ENCODE peak calls at places on chromosomes 3 and 15, in four cellular contexts. One of them, this sample, is unnamed.

GRCh38 chr3:100637197-100637631 is 27.8 kb downstream of the ADGRG7 start:
- DNase-seq in tibial nerve: no peak
- DNase-seq in colonic mucosa: no peak
- DNase-seq in RWPE1: no peak
- DNase-seq in this sample: no peak

GRCh38 chr3:39203862-39204261 is 11.5 kb upstream of the XIRP1 start:
- DNase-seq in tibial nerve: no peak
- DNase-seq in RWPE1: no peak
- DNase-seq in colonic mucosa: peak
- DNase-seq in this sample: no peak

GRCh38 chr3:52055537-52056351 is 627 bp downstream of the DUSP7 start:
- DNase-seq in tibial nerve: no peak
- DNase-seq in colonic mucosa: peak
- DNase-seq in RWPE1: no peak
- DNase-seq in this sample: peak

GRCh38 chr15:52295421-52295991 is at the start of gene MYO5C:
- DNase-seq in tibial nerve: peak
- DNase-seq in colonic mucosa: peak
- DNase-seq in RWPE1: peak
- DNase-seq in this sample: peak

GRCh38 chr3:46087871-46088270 is 60.6 kb upstream of the XCR1 start:
- DNase-seq in RWPE1: no peak
- DNase-seq in tibial nerve: peak
- DNase-seq in colonic mucosa: no peak
- DNase-seq in this sample: no peak

GRCh38 chr3:56469141-56469540 is 874 bp upstream of the ERC2 start:
- DNase-seq in tibial nerve: no peak
- DNase-seq in RWPE1: no peak
- DNase-seq in colonic mucosa: no peak
- DNase-seq in this sample: no peak

GRCh38 chr3:12764171-12764776 is 5.2 kb upstream of the TMEM40 start:
- DNase-seq in RWPE1: no peak
- DNase-seq in tibial nerve: no peak
- DNase-seq in colonic mucosa: no peak
- DNase-seq in this sample: no peak

GRCh38 chr15:56367156-56367555 is 1.9 kb downstream of the TEX9 start:
- DNase-seq in RWPE1: no peak
- DNase-seq in tibial nerve: no peak
- DNase-seq in colonic mucosa: no peak
- DNase-seq in this sample: no peak

GRCh38 chr3:138187296-138188012 is at the start of gene ARMC8:
- DNase-seq in RWPE1: peak
- DNase-seq in tibial nerve: peak
- DNase-seq in colonic mucosa: peak
- DNase-seq in this sample: peak

GRCh38 chr15:73927003-73927475 is 777 bp downstream of the LOXL1 start:
- DNase-seq in RWPE1: peak
- DNase-seq in colonic mucosa: peak
- DNase-seq in tibial nerve: no peak
- DNase-seq in this sample: peak

DNA sequence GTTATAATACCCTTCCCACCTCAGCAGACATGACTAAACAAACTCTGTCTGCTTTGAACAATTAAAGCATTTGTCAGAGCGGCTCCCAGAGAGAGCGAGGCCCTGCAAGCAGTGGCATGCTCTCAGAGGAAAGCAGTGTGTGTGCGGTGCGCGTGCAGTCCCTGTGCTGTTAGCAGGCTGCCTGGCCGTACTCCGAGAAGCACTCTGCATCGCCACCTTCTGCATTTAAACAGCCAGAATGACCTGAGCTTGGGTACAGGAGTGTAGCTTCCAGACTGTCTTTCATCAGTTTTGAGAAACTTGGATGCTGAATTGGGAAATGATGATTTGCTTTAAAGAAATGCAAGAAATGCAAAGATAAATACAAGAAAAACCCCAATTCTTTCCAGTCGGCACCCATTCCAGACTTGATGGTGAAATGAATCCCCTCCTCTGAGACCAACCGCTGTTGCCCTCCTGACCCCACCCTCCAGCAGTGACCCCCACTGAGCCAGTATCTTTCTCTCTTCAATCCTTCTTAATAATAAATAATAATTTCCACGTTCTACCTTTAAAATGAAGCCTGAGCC is 113.5 kb downstream of the VGLL4 start:
- DNase-seq in RWPE1: peak
- DNase-seq in tibial nerve: no peak
- DNase-seq in colonic mucosa: no peak
- DNase-seq in this sample: no peak
- TF ChIP-seq CTCF in RWPE1: peak
- TF ChIP-seq CTCF in tibial nerve: no peak
- TF ChIP-seq CTCF in colonic mucosa: no peak
- TF ChIP-seq CTCF in this sample: no peak

GRCh38 chr3:151660890-151661289 is 72.8 kb upstream of the AADACL2 start:
- DNase-seq in colonic mucosa: no peak
- DNase-seq in tibial nerve: no peak
- DNase-seq in RWPE1: no peak
- DNase-seq in this sample: no peak
- TF ChIP-seq CTCF in colonic mucosa: no peak
- TF ChIP-seq CTCF in tibial nerve: peak
- TF ChIP-seq CTCF in RWPE1: no peak
- TF ChIP-seq CTCF in this sample: no peak

DNA sequence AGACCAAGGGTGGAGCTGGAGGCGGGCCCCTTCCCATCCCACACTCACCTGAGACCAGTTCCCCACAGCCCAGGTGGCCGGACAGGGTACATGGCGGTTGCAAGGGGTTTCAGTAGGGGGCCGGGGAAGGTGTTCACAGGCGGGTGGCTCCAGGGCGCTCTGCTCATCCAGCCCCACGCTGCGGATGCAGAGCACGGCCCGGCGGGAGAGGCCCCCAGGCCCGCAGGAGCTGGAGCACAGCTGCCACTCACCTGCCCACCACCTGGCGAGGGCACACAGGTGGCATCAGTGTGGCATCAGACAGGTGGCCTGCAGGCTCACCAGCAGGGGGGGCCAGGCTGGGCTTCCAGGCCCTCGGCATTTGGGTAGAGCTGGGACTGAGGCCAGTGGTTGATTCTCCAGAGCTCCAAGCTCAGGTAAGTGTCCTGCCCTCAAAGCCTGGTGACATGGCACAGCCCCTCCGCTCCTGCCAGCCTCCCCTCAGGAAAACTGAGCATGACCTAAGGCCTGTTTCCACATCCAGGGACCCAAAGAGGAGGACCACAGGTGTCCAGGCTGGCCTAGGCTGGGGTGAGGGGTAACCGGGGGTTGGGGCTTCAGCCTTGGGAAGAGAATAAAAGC is 43.8 kb downstream of the ADAMTS7 start:
- DNase-seq in RWPE1: no peak
- DNase-seq in tibial nerve: no peak
- DNase-seq in colonic mucosa: no peak
- DNase-seq in this sample: peak
- TF ChIP-seq CTCF in RWPE1: no peak
- TF ChIP-seq CTCF in tibial nerve: no peak
- TF ChIP-seq CTCF in colonic mucosa: no peak
- TF ChIP-seq CTCF in this sample: no peak

GRCh38 chr15:96361309-96362000 is 31.0 kb downstream of the NR2F2 start:
- DNase-seq in RWPE1: no peak
- DNase-seq in colonic mucosa: no peak
- DNase-seq in tibial nerve: no peak
- DNase-seq in this sample: no peak
- TF ChIP-seq CTCF in RWPE1: no peak
- TF ChIP-seq CTCF in colonic mucosa: no peak
- TF ChIP-seq CTCF in tibial nerve: no peak
- TF ChIP-seq CTCF in this sample: no peak